ENCODE peak calls at places on chromosomes 1 and 21, in five cellular contexts. P, G, Z, K and C are unnamed samples.

GRCh38 chr1:208203127-208203847 is 40.9 kb downstream of the PLXNA2 start:
- DNase-seq in G (peak; percentile 62), P (no peak), Z (no peak), K (no peak), C (peak; percentile 85)

GRCh38 chr1:108685524-108685923 is 6.6 kb upstream of the PRPF38B start:
- DNase-seq in Z (no peak), G (no peak), K (no peak), P (no peak), C (no peak)

GRCh38 chr21:38800924-38801744 is 4.6 kb upstream of the ETS2 start:
- DNase-seq in P (no peak), G (no peak), Z (no peak), K (no peak), C (no peak)

GRCh38 chr1:93575586-93576271 is 105.9 kb downstream of the BCAR3 start:
- DNase-seq in K (no peak), P (no peak), G (no peak), Z (no peak), C (no peak)

GRCh38 chr1:6466023-6466422 is at the start of gene TNFRSF25:
- DNase-seq in P (peak; percentile 73), Z (no peak), K (no peak), G (no peak), C (no peak)

GRCh38 chr1:156385534-156386031 is 16.6 kb downstream of the RHBG start:
- DNase-seq in P (peak; percentile 71), Z (peak; percentile 67), G (peak; percentile 45), K (peak; percentile 53), C (peak; percentile 67)

GRCh38 chr1:12081648-12082396 is 18.7 kb downstream of the TNFRSF8 start:
- DNase-seq in P (no peak), K (no peak), Z (no peak), G (no peak), C (no peak)

GRCh38 chr1:154481058-154481457 is 21.0 kb upstream of the TDRD10 start:
- DNase-seq in G (no peak), K (no peak), P (no peak), Z (no peak), C (no peak)

GRCh38 chr1:56557746-56558145 is 21.6 kb downstream of the PLPP3 start:
- DNase-seq in P (no peak), G (no peak), Z (no peak), K (no peak), C (no peak)